ENCODE peak calls at places on chromosomes 13 and 19, in eight cellular contexts. Z is uterus; R is CD8-positive, alpha-beta T cell; F is astrocyte of the spinal cord; E is heart right ventricle; X is fibroblast of the aortic adventitia; J is progenitor cell of endocrine pancreas; H is astrocyte. W is an unnamed sample.

GRCh38 chr13:98527526-98527925 is 49.4 kb downstream of the STK24 start:
- DNase-seq in Z (no peak), R (no peak), F (no peak), E (no peak), X (no peak), J (no peak), H (no peak), W (no peak)

GRCh38 chr13:74367193-74367592 is 233.0 kb upstream of the KLF12 start:
- DNase-seq in Z (no peak), R (no peak), F (no peak), E (no peak), X (no peak), J (no peak), H (no peak), W (no peak)

GRCh38 chr13:40790232-40790631 is 821 bp downstream of the SLC25A15 start:
- DNase-seq in Z (no peak), R (no peak), F (no peak), E (no peak), X (no peak), J (no peak), H (no peak), W (no peak)

GRCh38 chr13:112145221-112146072 is 78.5 kb downstream of the SOX1 start:
- DNase-seq in Z (no peak), R (no peak), F (no peak), E (no peak), X (no peak), J (no peak), H (no peak), W (no peak)

GRCh38 chr19:18364826-18365528 is 21.0 kb upstream of the GDF15 start:
- DNase-seq in Z (peak), R (no peak), F (peak), E (peak), X (peak), J (no peak), H (peak), W (peak)

GRCh38 chr13:45827318-45827717 is 24.2 kb downstream of the SIAH3 start:
- DNase-seq in Z (no peak), R (no peak), F (no peak), E (peak), X (no peak), J (no peak), H (no peak), W (no peak)

GRCh38 chr13:40271511-40271910 is 394.9 kb downstream of the FOXO1 start:
- DNase-seq in Z (peak), R (peak), F (no peak), E (peak), X (no peak), J (no peak), H (no peak), W (no peak)

GRCh38 chr13:38213307-38213706 is 136.3 kb upstream of the UFM1 start:
- DNase-seq in Z (no peak), R (no peak), F (peak), E (no peak), X (peak), J (no peak), H (peak), W (peak)

GRCh38 chr19:47487551-47488515 is 3.8 kb upstream of the KPTN start:
- DNase-seq in Z (no peak), R (no peak), F (no peak), E (no peak), X (no peak), J (no peak), H (no peak), W (no peak)

GRCh38 chr19:14054099-14054498 is 7.8 kb downstream of the PALM3 start:
- DNase-seq in Z (no peak), R (no peak), F (no peak), E (no peak), X (no peak), J (no peak), H (no peak), W (no peak)

GRCh38 chr19:27806471-27807070 is 1406.4 kb downstream of the UQCRFS1 start:
- DNase-seq in Z (no peak), R (no peak), F (no peak), E (no peak), X (no peak), J (no peak), H (no peak), W (no peak)

GRCh38 chr19:18401580-18402112 is 4.2 kb upstream of the LRRC25 start:
- DNase-seq in Z (no peak), R (no peak), F (peak), E (peak), X (peak), J (no peak), H (peak), W (peak)

GRCh38 chr19:13962738-13963602 is 10.7 kb downstream of the DCAF15 start:
- DNase-seq in Z (peak), R (no peak), F (peak), E (no peak), X (no peak), J (no peak), H (peak), W (no peak)

GRCh38 chr13:40130871-40131636 is 475.6 kb downstream of the COG6 start:
- DNase-seq in Z (no peak), R (no peak), F (peak), E (no peak), X (peak), J (no peak), H (peak), W (no peak)

GRCh38 chr13:34085199-34085598 is 267.2 kb downstream of the RFC3 start:
- DNase-seq in Z (no peak), R (no peak), F (no peak), E (no peak), X (peak), J (no peak), H (no peak), W (no peak)

GRCh38 chr19:17889609-17890214 is 18.0 kb downstream of the SLC5A5 start:
- DNase-seq in Z (no peak), R (no peak), F (peak), E (no peak), X (peak), J (peak), H (peak), W (peak)

GRCh38 chr19:46065486-46065885 is 24.7 kb upstream of the IGFL4 start:
- DNase-seq in Z (no peak), R (no peak), F (peak), E (no peak), X (peak), J (no peak), H (peak), W (peak)

GRCh38 chr19:55081773-55082022 is 6.0 kb downstream of the EPS8L1 start:
- DNase-seq in Z (no peak), R (no peak), F (no peak), E (no peak), X (no peak), J (no peak), H (no peak), W (no peak)

GRCh38 chr19:8482696-8483095 is 19.7 kb downstream of the PRAM1 start:
- DNase-seq in Z (no peak), R (no peak), F (no peak), E (no peak), X (no peak), J (no peak), H (no peak), W (no peak)

GRCh38 chr19:52191374-52191773 is 1.5 kb downstream of the PPP2R1A start:
- DNase-seq in Z (no peak), R (no peak), F (no peak), E (no peak), X (no peak), J (no peak), H (no peak), W (no peak)

GRCh38 chr13:42148538-42148937 is 100.1 kb downstream of the DGKH start:
- DNase-seq in Z (no peak), R (no peak), F (no peak), E (no peak), X (no peak), J (no peak), H (no peak), W (no peak)

GRCh38 chr19:48635966-48636858 is 967 bp downstream of the DBP start:
- DNase-seq in Z (peak), R (no peak), F (no peak), E (no peak), X (no peak), J (no peak), H (no peak), W (no peak)

GRCh38 chr19:18961767-18962423 is 20.9 kb upstream of the HOMER3 start:
- DNase-seq in Z (no peak), R (peak), F (no peak), E (no peak), X (no peak), J (peak), H (no peak), W (no peak)

GRCh38 chr13:98320561-98321105 is 143.6 kb upstream of the RNF113B start:
- DNase-seq in Z (no peak), R (no peak), F (no peak), E (no peak), X (no peak), J (no peak), H (no peak), W (no peak)

GRCh38 chr19:17950310-17951150 is 16.4 kb upstream of the KCNN1 start:
- DNase-seq in Z (no peak), R (peak), F (no peak), E (no peak), X (no peak), J (peak), H (no peak), W (no peak)

GRCh38 chr13:85254641-85255040 is 544.6 kb downstream of the SLITRK6 start:
- DNase-seq in Z (no peak), R (no peak), F (no peak), E (no peak), X (no peak), J (no peak), H (no peak), W (no peak)

GRCh38 chr13:49975826-49976225 is 21.0 kb upstream of the TRIM13 start:
- DNase-seq in Z (no peak), R (no peak), F (no peak), E (no peak), X (no peak), J (no peak), H (no peak), W (no peak)

GRCh38 chr19:48501446-48501960 is 10.1 kb downstream of the LMTK3 start:
- DNase-seq in Z (no peak), R (peak), F (no peak), E (no peak), X (no peak), J (peak), H (no peak), W (no peak)

GRCh38 chr13:31322025-31322424 is 122.2 kb downstream of the B3GLCT start:
- DNase-seq in Z (peak), R (no peak), F (no peak), E (no peak), X (peak), J (no peak), H (no peak), W (no peak)

GRCh38 chr19:47848871-47849473 is 10.1 kb upstream of the TPRX2 start:
- DNase-seq in Z (no peak), R (peak), F (no peak), E (peak), X (no peak), J (no peak), H (no peak), W (no peak)

GRCh38 chr19:15775249-15775648 is 12.2 kb upstream of the OR10H5 start:
- DNase-seq in Z (no peak), R (no peak), F (no peak), E (no peak), X (no peak), J (no peak), H (no peak), W (no peak)

GRCh38 chr19:55005684-55006488 is 32.2 kb downstream of the GP6 start:
- DNase-seq in Z (no peak), R (peak), F (peak), E (no peak), X (no peak), J (no peak), H (peak), W (no peak)

GRCh38 chr19:311813-312261 is 20.6 kb upstream of the PLPP2 start:
- DNase-seq in Z (no peak), R (no peak), F (no peak), E (peak), X (no peak), J (no peak), H (no peak), W (no peak)

GRCh38 chr13:71770710-71771109 is 96.3 kb downstream of the DACH1 start:
- DNase-seq in Z (no peak), R (no peak), F (no peak), E (no peak), X (no peak), J (no peak), H (no peak), W (no peak)

GRCh38 chr13:41040584-41041334 is 20.6 kb upstream of the WBP4 start:
- DNase-seq in Z (no peak), R (no peak), F (no peak), E (no peak), X (no peak), J (no peak), H (no peak), W (no peak)

GRCh38 chr19:4539697-4540581 is at the start of gene LRG1:
- DNase-seq in Z (no peak), R (no peak), F (no peak), E (no peak), X (no peak), J (no peak), H (no peak), W (no peak)

GRCh38 chr19:39411006-39411831 is 1.2 kb upstream of the PLEKHG2 start:
- DNase-seq in Z (peak), R (peak), F (peak), E (no peak), X (no peak), J (no peak), H (no peak), W (peak)

GRCh38 chr19:6733338-6734095 is 3.9 kb downstream of the GPR108 start:
- DNase-seq in Z (no peak), R (no peak), F (no peak), E (no peak), X (no peak), J (no peak), H (no peak), W (no peak)
- TF ChIP-seq CTCF in Z (no peak), R (peak), F (peak), E (peak), X (peak), J (peak), H (no peak), W (peak)

GRCh38 chr19:12801466-12802266 is at the start of the genes PRDX2 and THSD8:
- DNase-seq in Z (peak), R (peak), F (peak), E (peak), X (peak), J (peak), H (no peak), W (no peak)
- TF ChIP-seq CTCF in Z (peak), R (no peak), F (peak), E (no peak), X (no peak), J (no peak), H (no peak), W (peak)

DNA sequence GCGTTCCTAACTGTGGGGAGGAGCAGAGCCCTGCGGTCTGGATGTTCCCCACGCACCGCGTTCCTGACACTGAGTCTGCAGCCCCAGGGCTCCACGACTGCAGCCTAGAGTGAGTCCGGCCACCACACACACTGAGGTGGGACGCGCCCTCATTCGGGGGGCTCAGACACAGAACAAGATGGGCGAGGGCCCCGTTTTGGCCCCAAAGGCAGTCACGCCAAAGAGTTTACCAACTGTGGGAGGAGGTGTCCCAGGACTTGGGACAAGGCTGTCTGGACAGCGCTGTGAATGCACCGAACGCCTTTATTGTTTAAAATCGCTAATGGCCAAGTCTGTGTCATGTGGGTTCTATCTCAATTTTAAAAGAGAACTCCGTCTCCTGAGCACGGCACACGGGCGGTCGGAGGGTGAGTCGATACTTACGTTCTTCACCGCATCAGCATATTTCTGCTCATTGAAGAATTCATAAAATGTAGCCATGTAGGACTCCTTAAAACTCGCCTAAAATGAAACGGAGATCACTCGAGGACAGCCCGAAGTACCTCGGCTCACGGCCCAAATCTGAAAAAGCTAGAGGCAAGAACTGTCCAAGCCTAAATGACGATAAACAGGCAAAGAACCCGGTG is 35.2 kb upstream of the C13orf46 start:
- DNase-seq in Z (no peak), R (no peak), F (no peak), E (no peak), X (no peak), J (no peak), H (no peak), W (no peak)
- TF ChIP-seq CTCF in Z (no peak), R (no peak), F (no peak), E (no peak), X (no peak), J (no peak), H (no peak), W (no peak)

GRCh38 chr19:10207026-10207425 is 12.3 kb upstream of the DNMT1 start:
- DNase-seq in Z (no peak), R (no peak), F (no peak), E (no peak), X (no peak), J (no peak), H (no peak), W (no peak)
- TF ChIP-seq CTCF in Z (no peak), R (no peak), F (no peak), E (no peak), X (no peak), J (no peak), H (no peak), W (no peak)

DNA sequence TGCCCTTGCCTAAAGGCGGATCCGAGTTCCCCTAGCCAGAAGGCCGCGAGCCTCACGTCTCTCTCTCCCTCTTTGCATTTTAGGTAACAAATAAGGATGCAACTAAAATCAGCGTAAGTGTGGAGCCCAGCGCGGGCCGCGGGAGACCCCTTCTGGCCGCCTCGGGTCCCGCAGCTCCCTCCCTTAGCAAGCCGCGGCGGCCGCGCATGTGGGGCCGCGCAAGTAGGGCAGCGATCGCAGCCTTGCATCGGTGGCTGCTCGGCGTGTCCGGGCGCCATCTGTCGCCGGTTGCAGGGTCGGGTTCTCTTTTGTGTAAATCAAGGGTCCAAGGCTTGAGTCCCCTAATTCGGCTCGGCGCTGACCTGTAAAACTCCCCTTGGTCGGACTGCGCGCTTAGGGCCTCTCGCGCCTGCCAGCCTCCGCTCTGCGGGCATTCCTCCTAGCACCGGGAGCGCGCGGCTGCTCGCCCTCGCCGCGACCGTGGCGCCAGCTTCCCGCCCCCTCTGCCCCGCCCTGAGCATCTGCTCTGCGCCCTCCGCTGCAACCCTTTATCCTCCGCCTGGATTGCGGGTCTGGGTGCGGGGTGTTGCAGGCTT is 2.7 kb downstream of the VSTM2B start:
- DNase-seq in Z (peak), R (peak), F (peak), E (peak), X (peak), J (peak), H (peak), W (peak)
- TF ChIP-seq CTCF in Z (peak), R (no peak), F (peak), E (peak), X (peak), J (peak), H (peak), W (peak)

DNA sequence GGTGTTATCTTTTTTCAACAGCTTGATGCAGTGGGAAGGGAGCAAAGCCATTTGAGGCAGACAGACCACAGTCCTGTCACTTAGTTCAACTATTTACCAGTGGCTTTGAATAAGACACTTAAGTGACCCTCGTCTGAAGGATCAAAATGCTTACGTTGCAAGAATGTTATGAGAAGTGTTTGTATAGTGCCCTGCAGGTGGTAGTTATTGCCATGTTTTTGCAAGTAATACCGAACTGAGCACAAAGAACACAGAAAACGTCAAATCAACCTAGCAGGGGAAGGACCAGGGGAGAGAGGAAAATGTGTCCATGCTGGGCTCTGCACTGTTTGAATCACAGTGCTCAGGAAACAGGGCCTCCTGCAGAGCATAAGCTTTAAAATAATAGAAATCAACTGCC is 2.8 kb downstream of the SOHLH2 start:
- DNase-seq in Z (no peak), R (no peak), F (peak), E (no peak), X (no peak), J (no peak), H (no peak), W (no peak)
- TF ChIP-seq CTCF in Z (no peak), R (no peak), F (no peak), E (no peak), X (no peak), J (no peak), H (no peak), W (no peak)

GRCh38 chr19:2089001-2089711 is 7.0 kb downstream of the MOB3A start:
- DNase-seq in Z (no peak), R (no peak), F (peak), E (no peak), X (no peak), J (no peak), H (peak), W (no peak)
- TF ChIP-seq CTCF in Z (no peak), R (no peak), F (peak), E (no peak), X (no peak), J (no peak), H (no peak), W (no peak)

GRCh38 chr19:58305065-58305931 is at the start of gene ERVK3-1:
- DNase-seq in Z (peak), R (peak), F (peak), E (peak), X (peak), J (peak), H (peak), W (peak)

GRCh38 chr19:58307736-58308135 is 2.6 kb downstream of the ERVK3-1 start:
- DNase-seq in Z (no peak), R (no peak), F (no peak), E (no peak), X (no peak), J (no peak), H (no peak), W (no peak)

GRCh38 chr19:58304748-58305064 is 471 bp upstream of the ERVK3-1 start:
- DNase-seq in Z (no peak), R (no peak), F (no peak), E (no peak), X (no peak), J (no peak), H (no peak), W (no peak)

GRCh38 chr19:58304255-58304654 is 922 bp upstream of the ERVK3-1 start:
- DNase-seq in Z (no peak), R (no peak), F (no peak), E (no peak), X (no peak), J (no peak), H (no peak), W (no peak)

GRCh38 chr19:58305932-58306323 is 751 bp downstream of the ERVK3-1 start:
- DNase-seq in Z (no peak), R (no peak), F (peak), E (no peak), X (no peak), J (no peak), H (no peak), W (no peak)
- TF ChIP-seq CTCF in Z (no peak), R (no peak), F (no peak), E (no peak), X (no peak), J (no peak), H (no peak), W (no peak)

GRCh38 chr13:60654405-60654804 is 257.4 kb downstream of the TDRD3 start:
- DNase-seq in Z (peak), R (no peak), F (peak), E (peak), X (peak), J (no peak), H (no peak), W (peak)
- TF ChIP-seq CTCF in Z (peak), R (no peak), F (peak), E (peak), X (peak), J (peak), H (peak), W (peak)